ENCODE peak calls at places on chromosomes 2 and 18, in five cellular contexts. Y is activated CD8-positive, alpha-beta memory T cell treated with anti-CD3 and anti-CD28 coated beads for 24 hours; E is activated naive CD4-positive, alpha-beta T cell treated with anti-CD3 and anti-CD28 coated beads, Interleukin-2, amount 10 ng/mL, durations not matched to agents 7 days and 5 days; W is stimulated activated CD8-positive, alpha-beta memory T cell treated with anti-CD3 and anti-CD28 coated beads, Interleukin-15, amount 100 ng/mL, for 48 hours; M is GF-D8. C is an unnamed sample.

GRCh38 chr18:65287642-65288041 is 463.2 kb upstream of the CDH7 start:
- DNase-seq in Y (no peak), E (no peak), W (no peak), M (no peak), C (no peak)

GRCh38 chr18:69401475-69402218 is 959 bp downstream of the DOK6 start:
- DNase-seq in Y (no peak), E (no peak), W (no peak), M (no peak), C (peak)

GRCh38 chr18:995641-996040 is 91.0 kb downstream of the ADCYAP1 start:
- DNase-seq in Y (no peak), E (no peak), W (no peak), M (no peak), C (no peak)

GRCh38 chr2:85062565-85062964 is 70.6 kb upstream of the TCF7L1 start:
- DNase-seq in Y (no peak), E (no peak), W (no peak), M (no peak), C (no peak)

GRCh38 chr2:180505203-180505602 is 475.2 kb upstream of the UBE2E3 start:
- DNase-seq in Y (no peak), E (no peak), W (no peak), M (no peak), C (no peak)

GRCh38 chr2:157192445-157193423 is 64.8 kb upstream of the GALNT5 start:
- DNase-seq in Y (no peak), E (no peak), W (no peak), M (no peak), C (peak)

GRCh38 chr2:28250006-28250405 is 142.7 kb upstream of the FOSL2 start:
- DNase-seq in Y (no peak), E (no peak), W (no peak), M (no peak), C (no peak)

GRCh38 chr18:45689386-45689785 is 34.6 kb upstream of the SLC14A1 start:
- DNase-seq in Y (no peak), E (no peak), W (no peak), M (no peak), C (no peak)

GRCh38 chr2:112047537-112048235 is 7.4 kb upstream of the TMEM87B start:
- DNase-seq in Y (no peak), E (no peak), W (no peak), M (no peak), C (no peak)

GRCh38 chr2:9379372-9379725 is 44.0 kb downstream of the ITGB1BP1 start:
- DNase-seq in Y (no peak), E (no peak), W (no peak), M (no peak), C (no peak)

GRCh38 chr18:54479365-54479764 is 111.7 kb upstream of the DYNAP start:
- DNase-seq in Y (no peak), E (no peak), W (no peak), M (no peak), C (no peak)

GRCh38 chr18:59848002-59848401 is 51.8 kb upstream of the PMAIP1 start:
- DNase-seq in Y (no peak), E (no peak), W (no peak), M (no peak), C (no peak)

GRCh38 chr2:112004246-112004645 is 50.8 kb upstream of the TMEM87B start:
- DNase-seq in Y (no peak), E (no peak), W (no peak), M (peak), C (no peak)

GRCh38 chr2:178306351-178307073 is 112.2 kb downstream of the OSBPL6 start:
- DNase-seq in Y (no peak), E (peak), W (no peak), M (peak), C (peak)

GRCh38 chr18:8499810-8500663 is 109.2 kb upstream of the RAB12 start:
- DNase-seq in Y (peak), E (no peak), W (no peak), M (no peak), C (no peak)

GRCh38 chr18:77148289-77148688 is 15.7 kb upstream of the MBP start:
- DNase-seq in Y (peak), E (no peak), W (no peak), M (no peak), C (no peak)

C was measured in GM19239.